ENCODE peak calls at places on chromosomes 6 and 20, in nine cellular contexts. M is astrocyte of the cerebellum; H is T-helper 9 cell; F is neural crest cell; A is KBM-7; W is amniotic epithelial cell; G is nephron progenitor cell; O is stimulated activated CD4-positive, alpha-beta T cell treated with anti-CD3 and anti-CD28 coated beads, Interleukin-1b, Interleukin-23, amount 100 ng/mL, for 24 hours; P is endothelial cell of umbilical vein. K is an unnamed sample.

GRCh38 chr6:44009425-44010321 is 117.6 kb downstream of the MRPL14 start:
- DNase-seq in M (no peak), H (no peak), F (no peak), A (no peak), W (no peak), G (no peak), O (no peak), P (no peak), K (peak; percentile 28)

GRCh38 chr6:100806280-100806679 is 74.8 kb downstream of the ASCC3 start:
- DNase-seq in M (no peak), H (no peak), F (no peak), A (peak; percentile 8), W (peak; percentile 42), G (no peak), O (no peak), P (no peak), K (no peak)

GRCh38 chr6:150613269-150613668 is 13.6 kb downstream of the PLEKHG1 start:
- DNase-seq in M (no peak), H (no peak), F (no peak), A (no peak), W (no peak), G (no peak), O (no peak), P (no peak), K (no peak)

GRCh38 chr6:47700051-47700450 is 1.7 kb downstream of the ADGRF4 start:
- DNase-seq in M (no peak), H (no peak), F (no peak), A (no peak), W (peak; percentile 94), G (no peak), O (no peak), P (no peak), K (peak; percentile 16)

GRCh38 chr6:155498370-155498769 is 42.7 kb upstream of the NOX3 start:
- DNase-seq in M (no peak), H (no peak), F (no peak), A (no peak), W (no peak), G (no peak), O (no peak), P (no peak), K (no peak)

GRCh38 chr20:59214619-59215547 is 51.3 kb downstream of the ZNF831 start:
- DNase-seq in M (no peak), H (no peak), F (no peak), A (no peak), W (no peak), G (no peak), O (no peak), P (no peak), K (no peak)

GRCh38 chr6:33987531-33988021 is 158.3 kb downstream of the GRM4 start:
- DNase-seq in M (no peak), H (no peak), F (no peak), A (no peak), W (no peak), G (no peak), O (no peak), P (no peak), K (no peak)

GRCh38 chr20:63661959-63662812 is 4.1 kb downstream of the RTEL1 start:
- DNase-seq in M (no peak), H (no peak), F (no peak), A (no peak), W (no peak), G (no peak), O (no peak), P (no peak), K (no peak)

GRCh38 chr6:39758905-39759605 is 33.1 kb upstream of the DAAM2 start:
- DNase-seq in M (no peak), H (no peak), F (no peak), A (no peak), W (no peak), G (no peak), O (no peak), P (no peak), K (no peak)

GRCh38 chr6:128070406-128070805 is 169.5 kb upstream of the THEMIS start:
- DNase-seq in M (no peak), H (no peak), F (no peak), A (no peak), W (peak; percentile 90), G (no peak), O (no peak), P (no peak), K (no peak)

GRCh38 chr6:26017567-26017966 is 55.0 kb downstream of the TRIM38 start:
- DNase-seq in M (no peak), H (peak; percentile 15), F (no peak), A (no peak), W (peak; percentile 88), G (peak; percentile 54), O (no peak), P (peak; percentile 87), K (peak; percentile 92)

GRCh38 chr6:32288426-32288825 is 64.6 kb upstream of the NOTCH4 start:
- DNase-seq in M (no peak), H (no peak), F (no peak), A (no peak), W (no peak), G (no peak), O (no peak), P (peak; percentile 58), K (no peak)

GRCh38 chr6:123074616-123075015 is 78.6 kb downstream of the CLVS2 start:
- DNase-seq in M (no peak), H (no peak), F (no peak), A (no peak), W (no peak), G (no peak), O (no peak), P (no peak), K (no peak)